ENCODE peak calls at places on chromosomes 2 and 18, in four cellular contexts. D is neural progenitor cell, Y is hepatocyte, O is mesenchymal stem cell. P is an unnamed sample. For H3K4me1, the result is how much of the 10 kb centered on the place peaks cover.

GRCh38 chr18:63974991-63975390 is 5.1 kb downstream of the SERPINB8 start:
- DNase-seq in O (peak), Y (no peak), D (peak), P (peak)

GRCh38 chr2:239399404-239399999 is 1.3 kb downstream of the HDAC4 start:
- DNase-seq in Y (peak), D (peak), O (peak), P (no peak)

GRCh38 chr2:196431957-196432356 is 207.6 kb upstream of the CCDC150 start:
- DNase-seq in Y (no peak), D (peak), O (peak), P (peak)

GRCh38 chr2:12456293-12457151 is 260.2 kb upstream of the TRIB2 start:
- DNase-seq in Y (peak), D (peak), O (peak), P (peak)

GRCh38 chr2:74390601-74391000 is 10.5 kb upstream of the DCTN1 start:
- DNase-seq in O (no peak), Y (no peak), D (peak), P (peak)

GRCh38 chr18:52499646-52500045 is 159.6 kb downstream of the DCC start:
- DNase-seq in D (no peak), O (no peak), Y (peak), P (no peak)

GRCh38 chr2:193885419-193885818 is 1690.7 kb upstream of the TMEFF2 start:
- DNase-seq in D (no peak), O (no peak), Y (no peak), P (no peak)

GRCh38 chr2:182064024-182064880 is 78.6 kb downstream of the PPP1R1C start:
- DNase-seq in O (no peak), Y (no peak), D (no peak), P (no peak)

GRCh38 chr2:9937968-9938367 is 13.5 kb upstream of the GRHL1 start:
- DNase-seq in O (no peak), Y (no peak), D (no peak), P (no peak)

GRCh38 chr2:39990335-39990734 is 211.3 kb upstream of the THUMPD2 start:
- DNase-seq in O (no peak), Y (no peak), D (peak), P (no peak)

GRCh38 chr2:142758973-142759372 is 118.5 kb upstream of the KYNU start:
- DNase-seq in D (no peak), Y (no peak), O (no peak), P (no peak)

GRCh38 chr2:189300917-189301316 is 121.4 kb upstream of the COL5A2 start:
- DNase-seq in D (no peak), Y (no peak), O (no peak), P (no peak)

GRCh38 chr18:3012306-3012919 is 531 bp downstream of the LPIN2 start:
- DNase-seq in Y (peak), O (peak), D (no peak), P (peak)

GRCh38 chr2:27152796-27153464 is 4.1 kb downstream of the TCF23 start:
- DNase-seq in D (no peak), O (peak), Y (no peak), P (no peak)

GRCh38 chr2:212535963-212536362 is 2.6 kb downstream of the ERBB4 start:
- DNase-seq in D (peak), O (no peak), Y (no peak), P (no peak)

GRCh38 chr2:136422512-136422911 is 304.6 kb upstream of the CXCR4 start:
- DNase-seq in Y (no peak), D (no peak), O (no peak), P (no peak)

GRCh38 chr2:73080321-73081131 is 9.0 kb upstream of the SFXN5 start:
- DNase-seq in Y (no peak), D (no peak), O (no peak), P (no peak)

GRCh38 chr2:190318931-190319556 is 582 bp downstream of the HIBCH start:
- DNase-seq in O (no peak), D (peak), Y (no peak), P (peak)

GRCh38 chr2:212392048-212392447 is 146.6 kb downstream of the ERBB4 start:
- DNase-seq in D (no peak), Y (no peak), O (no peak), P (no peak)

GRCh38 chr2:66437055-66437454 is 2.1 kb downstream of the MEIS1 start:
- DNase-seq in D (no peak), Y (no peak), O (peak), P (no peak)

GRCh38 chr2:127314193-127314988 is 20.4 kb upstream of the ERCC3 start:
- DNase-seq in Y (no peak), D (no peak), O (no peak), P (no peak)

GRCh38 chr2:185567940-185568339 is 170.7 kb upstream of the FSIP2 start:
- DNase-seq in O (no peak), Y (no peak), D (no peak), P (no peak)

GRCh38 chr2:241763551-241764271 is 12.9 kb upstream of the GAL3ST2 start:
- DNase-seq in D (no peak), O (no peak), Y (no peak), P (no peak)

GRCh38 chr2:241724259-241724974 is 10.0 kb upstream of the D2HGDH start:
- DNase-seq in O (no peak), D (no peak), Y (no peak), P (peak)

GRCh38 chr2:19607931-19608762 is 249.7 kb upstream of the OSR1 start:
- DNase-seq in D (no peak), Y (no peak), O (peak), P (no peak)

GRCh38 chr2:50751255-50752069 is 280.5 kb downstream of the NRXN1 start:
- DNase-seq in Y (no peak), D (no peak), O (no peak), P (no peak)

GRCh38 chr2:172080641-172081230 is 4.6 kb upstream of the DLX1 start:
- DNase-seq in D (peak), O (no peak), Y (no peak), P (no peak)

GRCh38 chr2:97712693-97713295 is 582 bp upstream of the ZAP70 start:
- DNase-seq in O (no peak), D (no peak), Y (no peak), P (no peak)

GRCh38 chr2:51003345-51004192 is 28.4 kb downstream of the NRXN1 start:
- DNase-seq in O (peak), Y (no peak), D (no peak), P (no peak)

GRCh38 chr2:240466579-240467148 is 31.2 kb downstream of the GPC1 start:
- DNase-seq in O (no peak), Y (peak), D (no peak), P (no peak)

GRCh38 chr2:61759718-61760117 is 94.1 kb downstream of the FAM161A start:
- DNase-seq in D (no peak), Y (no peak), O (peak), P (no peak)

GRCh38 chr18:44682871-44683221 is 2.2 kb downstream of the SETBP1 start:
- DNase-seq in Y (peak), D (peak), O (peak), P (no peak)

GRCh38 chr18:55401638-55402191 is 186.3 kb downstream of the TCF4 start:
- DNase-seq in O (peak), Y (peak), D (peak), P (no peak)
- H3K4me3 ChIP-seq in O (peak), Y (no peak), D (no peak), P (no peak)

DNA sequence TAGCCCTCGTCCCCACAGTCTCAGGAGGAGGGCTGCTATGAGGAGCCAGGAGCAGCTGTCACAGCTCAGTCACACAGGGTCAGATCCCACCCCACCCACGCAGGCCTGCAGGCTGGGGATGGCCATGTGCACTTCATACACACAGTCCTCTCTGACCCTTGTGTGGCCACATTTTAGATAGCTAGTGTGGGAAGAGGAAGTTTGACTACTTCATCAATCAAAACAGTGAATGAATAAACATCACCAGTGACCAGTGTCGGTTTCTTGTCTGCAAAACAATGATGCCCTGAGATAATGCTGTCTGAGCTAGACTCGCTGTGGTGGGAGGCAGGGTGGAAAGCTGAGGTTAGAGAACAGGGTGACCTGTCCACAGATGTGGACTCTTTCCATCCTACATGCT is 107.1 kb downstream of the PIEZO2 start:
- DNase-seq in Y (no peak), O (peak), D (no peak), P (no peak)
- H2AFZ ChIP-seq in Y (no peak), O (no peak), D (no peak), P (no peak)

DNA sequence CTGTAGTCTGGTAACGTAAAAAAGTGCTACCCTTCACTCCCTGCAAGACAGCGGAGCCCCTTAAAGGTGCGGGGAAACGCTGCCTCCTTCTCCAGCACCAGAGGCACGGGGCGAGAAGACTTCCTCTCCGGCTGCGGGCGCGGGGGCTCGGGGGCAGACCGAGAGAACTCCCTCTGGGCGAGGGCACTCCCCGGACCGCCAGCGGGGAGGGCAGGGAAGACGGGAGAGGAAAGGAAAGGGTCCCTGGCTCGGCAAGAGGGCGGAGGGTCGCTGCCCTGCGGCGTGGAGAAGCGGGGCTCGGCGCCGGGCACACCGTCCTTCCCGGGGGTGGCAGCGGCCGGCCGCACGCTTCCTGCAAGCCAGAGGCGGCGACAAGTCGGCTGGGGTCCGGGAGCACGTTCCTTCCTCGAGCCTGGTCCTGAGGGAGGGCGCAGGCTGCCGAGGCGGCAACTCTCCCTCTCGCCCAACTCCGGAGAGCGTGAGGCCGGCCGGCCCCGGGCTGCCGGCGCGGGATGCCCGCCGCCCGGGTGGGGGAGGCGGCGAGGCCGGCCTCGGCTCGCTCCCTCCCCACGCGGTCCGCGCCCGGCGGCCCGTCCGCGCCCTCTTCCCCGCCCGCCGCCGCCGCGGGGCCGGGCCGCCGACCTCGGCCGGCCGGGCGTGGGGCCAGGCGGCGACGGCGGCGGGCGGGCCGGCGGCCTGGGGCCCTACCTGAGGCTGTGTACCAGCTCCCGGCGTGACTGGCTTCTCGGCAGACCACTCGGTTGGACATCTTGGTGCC is 1.1 kb downstream of the MEMO1 start:
- DNase-seq in Y (peak), D (peak), O (peak), P (peak)
- H3K4me1 ChIP-seq in Y (under half), D (under half), O (under half), P (under half)

GRCh38 chr2:68825891-68826290 is 45.3 kb downstream of the BMP10 start:
- DNase-seq in O (no peak), Y (no peak), D (no peak), P (no peak)

GRCh38 chr2:68824831-68825230 is 46.4 kb downstream of the BMP10 start:
- DNase-seq in D (no peak), O (no peak), Y (no peak), P (no peak)

GRCh38 chr2:68819556-68819955 is 51.6 kb downstream of the BMP10 start:
- DNase-seq in D (no peak), Y (no peak), O (no peak), P (no peak)

GRCh38 chr2:68827681-68828080 is 43.5 kb downstream of the BMP10 start:
- DNase-seq in O (no peak), D (no peak), Y (no peak), P (no peak)

DNA sequence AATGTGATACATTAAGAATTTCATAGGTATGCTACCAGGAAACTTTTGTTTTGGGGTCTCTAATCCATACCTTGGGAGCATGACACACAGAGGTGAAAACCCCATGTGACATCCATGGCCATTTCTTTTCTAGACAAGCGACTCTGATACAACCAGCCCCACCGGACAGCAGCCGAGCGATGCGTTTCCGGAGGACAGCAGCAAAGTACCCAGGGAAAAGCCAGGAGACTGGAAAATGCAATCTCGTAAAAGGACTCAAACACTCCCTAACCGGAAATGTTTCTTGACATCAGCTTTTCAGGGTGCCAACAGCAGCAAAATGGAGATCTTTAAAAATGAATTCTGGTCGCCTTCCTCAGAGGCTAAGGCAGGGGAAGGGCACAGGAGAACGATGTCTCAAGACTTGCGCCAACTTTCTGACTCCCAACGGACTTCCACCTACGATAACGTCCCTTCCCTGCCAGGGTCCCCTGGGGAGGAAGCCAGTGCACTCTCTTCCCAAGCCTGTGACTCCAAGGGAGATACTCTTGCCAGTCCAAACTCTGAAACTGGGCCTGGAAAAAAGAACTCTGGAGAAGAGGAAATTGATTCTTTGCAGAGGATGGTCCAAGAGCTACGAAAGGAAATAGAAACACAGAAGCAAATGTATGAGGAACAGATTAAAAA is 48.9 kb downstream of the BMP10 start:
- DNase-seq in Y (no peak), O (no peak), D (no peak), P (no peak)
- H3K4me3 ChIP-seq in Y (no peak), O (no peak), D (no peak), P (no peak)

P was measured in Karpas-422.